ENCODE peak calls at places on chromosome 21, in four cellular contexts. D is ovary, Y is foreskin fibroblast, M is spleen. P is an unnamed sample.

GRCh38 chr21:44421901-44422840 is 33.1 kb upstream of the LRRC3 start:
- DNase-seq in Y (no peak), M (peak), D (no peak), P (peak)

GRCh38 chr21:38766987-38767722 is 38.6 kb upstream of the ETS2 start:
- DNase-seq in D (no peak), M (peak), Y (no peak), P (no peak)

GRCh38 chr21:31665397-31665796 is 5.9 kb downstream of the SOD1 start:
- DNase-seq in Y (peak), M (no peak), D (no peak), P (no peak)

GRCh38 chr21:31700040-31700439 is 31.9 kb downstream of the SCAF4 start:
- DNase-seq in Y (no peak), D (no peak), M (no peak), P (no peak)

GRCh38 chr21:18369115-18369514 is 34.5 kb downstream of the TMPRSS15 start:
- DNase-seq in M (no peak), Y (no peak), D (no peak), P (no peak)

GRCh38 chr21:37587635-37588177 is 221.1 kb downstream of the DYRK1A start:
- DNase-seq in Y (no peak), M (no peak), D (no peak), P (no peak)

GRCh38 chr21:10616535-10616934 is 95.2 kb downstream of the TPTE start:
- DNase-seq in D (no peak), M (peak), Y (no peak), P (no peak)

GRCh38 chr21:37982496-37983318 is 66.5 kb upstream of the KCNJ6 start:
- DNase-seq in Y (no peak), M (no peak), D (no peak), P (no peak)

GRCh38 chr21:35138665-35139381 is 89.7 kb upstream of the RUNX1 start:
- DNase-seq in Y (peak), M (no peak), D (no peak), P (no peak)

DNA sequence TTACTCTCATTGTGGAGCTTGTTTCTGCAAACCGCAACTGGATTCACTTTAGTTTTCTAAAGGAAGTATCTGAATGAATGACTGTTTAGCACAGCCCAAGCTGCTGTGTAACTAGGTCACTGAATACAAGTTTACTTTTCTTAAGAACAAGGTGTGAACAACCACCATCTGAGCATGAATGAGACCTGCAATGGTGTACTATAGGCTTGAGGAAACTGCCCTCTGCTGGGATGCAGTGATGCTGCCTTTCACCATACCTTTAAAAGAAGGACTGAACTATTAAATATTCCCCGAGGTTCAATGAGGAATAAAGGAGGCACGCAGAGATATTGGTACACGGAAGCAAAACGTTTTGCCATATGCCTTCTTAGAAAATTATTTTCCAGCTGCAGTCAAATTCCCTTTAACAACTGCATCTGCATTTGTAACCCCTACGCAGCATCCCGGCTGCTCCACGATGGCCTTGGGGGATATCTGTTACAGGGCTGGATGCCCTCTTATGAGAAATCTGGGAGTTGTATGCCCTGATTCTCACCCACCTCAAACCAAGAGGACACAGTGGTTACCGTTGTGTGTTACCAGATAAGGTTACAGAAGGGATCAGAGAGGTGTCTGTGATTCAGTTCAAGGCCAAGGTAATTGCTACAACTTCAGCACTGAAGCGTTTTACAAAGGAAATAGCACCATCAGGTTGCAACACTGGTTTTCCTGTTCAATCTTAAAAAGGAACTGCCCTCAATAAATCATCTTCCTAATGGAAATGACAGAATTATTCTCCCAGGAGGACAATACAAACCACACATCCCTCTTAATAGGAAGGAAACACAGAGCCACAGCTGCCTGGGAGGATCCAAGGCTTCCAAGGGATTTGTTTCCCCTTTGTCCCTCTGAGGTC is 470.5 kb downstream of the LTN1 start:
- DNase-seq in D (no peak), Y (peak), M (no peak), P (no peak)
- TF ChIP-seq CTCF in D (no peak), Y (peak), M (peak), P (no peak)

DNA sequence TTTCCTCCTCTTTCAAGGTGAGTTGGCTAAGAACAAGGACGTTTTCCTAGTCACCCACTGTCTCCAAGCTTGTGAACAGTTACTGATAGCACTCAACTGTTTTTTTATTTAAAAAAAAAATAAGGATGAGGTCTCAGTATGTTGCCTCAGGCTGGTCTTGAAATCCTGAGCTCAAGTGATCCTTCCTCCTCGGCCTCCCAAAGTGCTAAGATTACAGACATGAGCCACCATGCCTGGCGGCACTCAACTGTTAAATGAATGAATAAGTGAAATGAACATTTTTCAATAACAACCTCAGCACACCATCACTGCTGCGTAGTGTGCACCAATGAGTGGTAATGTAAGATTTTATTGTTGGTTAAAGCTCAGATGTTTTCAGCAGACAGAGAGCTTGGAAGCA is 214.1 kb upstream of the NRIP1 start:
- DNase-seq in D (no peak), M (no peak), Y (no peak), P (no peak)
- H3K4me3 ChIP-seq in D (no peak), M (no peak), Y (no peak), P (no peak)

GRCh38 chr21:42019706-42020105 is 9.5 kb upstream of the ZBTB21 start:
- DNase-seq in Y (no peak), M (no peak), D (no peak), P (no peak)

GRCh38 chr21:42021751-42022430 is 11.7 kb upstream of the ZBTB21 start:
- DNase-seq in Y (no peak), M (no peak), D (no peak), P (no peak)

GRCh38 chr21:42022906-42023305 is 12.7 kb upstream of the ZBTB21 start:
- DNase-seq in D (no peak), Y (no peak), M (no peak), P (no peak)

GRCh38 chr21:42016364-42016985 is 6.3 kb upstream of the ZBTB21 start:
- DNase-seq in D (no peak), M (no peak), Y (no peak), P (no peak)

GRCh38 chr21:42019101-42019605 is 9.0 kb upstream of the ZBTB21 start:
- DNase-seq in Y (no peak), D (no peak), M (no peak), P (no peak)
- TF ChIP-seq CTCF in Y (no peak), D (no peak), M (no peak), P (no peak)

DNA sequence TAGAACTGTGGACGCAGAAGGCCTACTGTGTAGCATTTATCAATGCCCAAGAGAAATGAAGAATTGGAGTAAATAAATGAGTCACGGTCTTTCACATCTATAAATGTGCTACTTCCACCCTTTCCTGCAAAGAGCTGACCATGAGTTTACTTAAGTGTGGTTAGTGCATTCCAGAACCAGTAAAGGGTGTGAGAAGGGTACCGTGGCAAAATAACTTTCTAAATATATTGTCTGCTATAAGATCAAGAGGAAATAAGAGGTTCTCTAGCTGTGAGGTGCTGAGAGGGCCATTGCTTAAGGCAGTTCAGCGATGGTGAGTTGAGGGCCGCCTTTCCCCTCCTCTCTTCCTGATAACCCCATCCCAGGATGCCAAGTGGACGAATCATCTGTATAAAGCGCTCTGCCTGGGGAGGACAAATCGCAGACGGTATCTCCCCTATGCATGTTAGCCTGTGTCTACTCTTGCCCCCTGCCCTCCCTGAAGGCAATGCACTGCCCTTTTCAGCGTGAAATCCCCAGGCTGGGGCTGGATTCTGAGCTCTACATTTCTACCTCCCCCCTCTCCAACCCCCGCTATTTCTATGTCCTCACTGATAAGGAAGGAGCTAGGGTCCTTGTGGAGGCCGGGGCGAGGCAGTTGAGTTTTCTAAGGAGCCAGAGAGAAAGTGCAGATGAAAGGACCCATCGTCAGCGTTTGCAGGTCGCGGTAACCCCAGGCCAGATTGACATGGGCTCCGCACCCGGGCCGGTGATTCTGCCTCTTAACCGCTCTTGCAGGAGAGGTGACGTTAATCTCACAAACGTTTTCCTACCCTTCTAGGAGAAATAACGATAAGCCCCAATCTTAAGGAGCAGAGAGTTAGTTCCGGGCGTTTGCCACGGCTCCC is 1.5 kb upstream of the NCAM2 start:
- DNase-seq in D (no peak), M (no peak), Y (no peak), P (no peak)
- H3K4me3 ChIP-seq in D (peak), M (no peak), Y (peak), P (no peak)

DNA sequence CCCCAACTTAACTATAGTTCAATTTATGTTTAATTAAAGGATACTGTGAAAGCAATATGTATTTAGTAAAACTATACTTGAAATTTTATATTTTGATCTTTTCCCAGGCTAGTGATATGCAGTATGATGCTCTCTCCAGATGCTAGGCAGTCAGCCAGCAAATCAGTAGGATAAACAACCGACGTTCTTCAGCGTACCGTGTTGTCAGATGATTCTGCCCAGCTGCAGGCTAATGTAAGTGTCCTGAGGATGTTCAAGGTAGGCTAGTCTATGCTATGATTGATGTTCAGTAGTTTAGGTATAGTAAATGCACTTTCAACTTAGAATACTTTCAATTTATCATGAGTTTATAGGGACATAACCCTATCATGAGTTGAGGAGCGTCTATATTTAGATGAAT is 762.6 kb downstream of the MRPL39 start:
- DNase-seq in Y (no peak), M (no peak), D (no peak), P (no peak)
- TF ChIP-seq CTCF in Y (no peak), M (no peak), D (no peak), P (no peak)

GRCh38 chr21:45478816-45479669 is 63.2 kb downstream of the SLC19A1 start:
- DNase-seq in Y (no peak), M (peak), D (no peak), P (no peak)
- H3K4me3 ChIP-seq in Y (no peak), M (no peak), D (no peak), P (no peak)

GRCh38 chr21:42381347-42381984 is 14.4 kb downstream of the TMPRSS3 start:
- DNase-seq in D (no peak), M (peak), Y (peak), P (no peak)
- TF ChIP-seq CTCF in D (no peak), M (peak), Y (peak), P (no peak)

GRCh38 chr21:36429672-36430546 is 44.7 kb downstream of the CHAF1B start:
- DNase-seq in D (peak), M (peak), Y (peak), P (peak)
- H3K4me3 ChIP-seq in D (peak), M (no peak), Y (peak), P (no peak)

DNA sequence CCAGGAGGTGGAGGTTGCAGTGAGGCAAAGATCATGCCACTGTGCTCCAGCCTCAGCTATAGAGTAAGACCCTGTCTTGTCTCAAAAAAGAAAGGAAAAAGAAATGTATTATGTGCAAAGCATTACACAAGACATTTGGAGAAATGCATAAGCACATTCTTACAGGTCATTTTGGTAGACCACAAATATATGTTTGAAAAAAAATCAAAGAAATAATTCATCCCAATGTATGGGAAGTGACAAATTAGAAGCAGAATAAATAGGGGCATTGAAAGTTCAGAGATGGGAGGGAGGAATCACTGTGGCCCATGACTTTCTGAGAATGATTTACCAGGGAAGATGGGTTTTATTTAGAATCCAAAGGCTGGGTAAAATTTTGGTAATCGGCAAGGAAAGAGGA is 283.5 kb upstream of the ADAMTS5 start:
- DNase-seq in D (no peak), M (no peak), Y (no peak), P (no peak)
- TF ChIP-seq CTCF in D (no peak), M (no peak), Y (no peak), P (no peak)

GRCh38 chr21:43020177-43020576 is 45.8 kb downstream of the PKNOX1 start:
- DNase-seq in Y (no peak), D (no peak), M (no peak), P (no peak)

GRCh38 chr21:43016728-43017127 is 42.4 kb downstream of the PKNOX1 start:
- DNase-seq in D (no peak), M (no peak), Y (peak), P (no peak)

GRCh38 chr21:43012596-43012995 is 38.2 kb downstream of the PKNOX1 start:
- DNase-seq in M (no peak), Y (peak), D (no peak), P (no peak)

GRCh38 chr21:43018519-43018918 is 44.2 kb downstream of the PKNOX1 start:
- DNase-seq in M (no peak), Y (no peak), D (no peak), P (no peak)

DNA sequence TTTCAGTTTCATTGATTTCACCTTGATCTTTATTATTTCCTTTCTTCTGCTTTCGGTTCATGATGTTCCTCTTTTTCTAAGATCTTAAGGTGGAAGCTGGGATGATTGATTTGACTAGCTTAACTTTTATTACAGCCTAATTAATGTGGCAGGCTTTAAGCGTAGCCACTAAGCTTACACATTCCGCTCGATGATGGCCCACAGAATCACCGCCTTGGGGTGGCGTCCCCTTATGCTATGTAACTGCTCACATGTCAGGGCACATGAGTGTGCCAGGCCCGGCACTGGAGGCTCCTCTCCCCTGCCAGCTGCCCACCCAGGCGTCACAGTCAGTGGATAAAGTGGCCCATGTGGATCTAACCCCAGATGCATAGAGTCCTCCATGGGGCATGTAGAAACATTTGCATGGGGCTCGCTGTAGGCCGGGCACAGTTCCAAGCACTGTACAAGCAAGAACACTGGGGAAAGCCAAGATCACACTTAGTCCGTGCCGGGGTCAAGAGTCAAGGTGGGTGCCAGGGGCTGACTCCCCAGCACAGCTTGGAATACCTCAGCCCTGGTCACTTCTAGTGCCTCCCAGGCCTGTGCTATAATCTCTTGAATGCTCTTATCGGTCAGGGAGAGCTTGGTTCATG is 41.7 kb downstream of the PKNOX1 start:
- DNase-seq in D (no peak), Y (no peak), M (peak), P (no peak)
- H3K4me3 ChIP-seq in D (no peak), Y (no peak), M (no peak), P (no peak)